ENCODE peak calls at places on chromosomes 16 and 17, in five cellular contexts. L is endothelial cell; Y is GM23248; Z is activated naive CD4-positive, alpha-beta T cell treated with anti-CD3 and anti-CD28 coated beads, Interleukin-2, amount 10 ng/mL, durations not matched to agents 7 days and 5 days; P is mucosa of gallbladder. U is an unnamed sample.

GRCh38 chr17:55768946-55769624 is 18.2 kb downstream of the PCTP start:
- DNase-seq in P (no peak), L (no peak), Z (no peak), Y (peak), U (no peak)

GRCh38 chr17:62704381-62704971 is 77.0 kb downstream of the MRC2 start:
- DNase-seq in Z (no peak), L (peak), P (no peak), Y (peak), U (no peak)

GRCh38 chr16:55052335-55053070 is 121.8 kb downstream of the IRX5 start:
- DNase-seq in Y (peak), Z (no peak), P (no peak), L (no peak), U (no peak)

GRCh38 chr17:68606451-68607307 is 5.5 kb upstream of the FAM20A start:
- DNase-seq in L (no peak), P (no peak), Y (no peak), Z (no peak), U (no peak)

GRCh38 chr17:75731086-75731715 is 9.9 kb downstream of the ITGB4 start:
- DNase-seq in P (no peak), L (no peak), Z (no peak), Y (no peak), U (no peak)

GRCh38 chr17:38667099-38667786 is 7.5 kb downstream of the EPOP start:
- DNase-seq in Z (peak), Y (peak), P (peak), L (peak), U (peak)

GRCh38 chr17:40699880-40700279 is 3.7 kb downstream of the KRT24 start:
- DNase-seq in P (no peak), Z (no peak), L (no peak), Y (no peak), U (no peak)

GRCh38 chr17:41456206-41456605 is 11.0 kb downstream of the KRT32 start:
- DNase-seq in L (no peak), Y (no peak), P (no peak), Z (no peak), U (no peak)

GRCh38 chr17:37698132-37698615 is 46.7 kb downstream of the HNF1B start:
- DNase-seq in P (no peak), Y (peak), L (no peak), Z (no peak), U (no peak)

GRCh38 chr17:81076097-81076754 is 41.3 kb downstream of the BAIAP2 start:
- DNase-seq in Z (no peak), L (no peak), P (no peak), Y (no peak), U (no peak)

GRCh38 chr17:45784293-45784582 is at the start of gene CRHR1:
- DNase-seq in Y (peak), P (no peak), L (peak), Z (no peak), U (no peak)

GRCh38 chr17:73586153-73586906 is 57.9 kb downstream of the SDK2 start:
- DNase-seq in P (no peak), Z (no peak), Y (peak), L (no peak), U (peak)

GRCh38 chr17:43940630-43941029 is 1.6 kb downstream of the PPY start:
- DNase-seq in P (no peak), Y (peak), Z (peak), L (peak), U (no peak)

GRCh38 chr17:70820276-70820675 is 650.9 kb downstream of the KCNJ2 start:
- DNase-seq in Y (peak), L (no peak), P (no peak), Z (no peak), U (no peak)

GRCh38 chr17:46822388-46822921 is 4.0 kb upstream of the WNT3 start:
- DNase-seq in P (no peak), Z (peak), L (no peak), Y (no peak), U (no peak)

GRCh38 chr17:61316633-61317032 is 83.0 kb upstream of the TBX2 start:
- DNase-seq in Z (no peak), L (no peak), P (no peak), Y (no peak), U (no peak)

GRCh38 chr16:10552998-10553491 is 27.4 kb downstream of the EMP2 start:
- DNase-seq in L (no peak), Y (no peak), P (peak), Z (peak), U (no peak)

GRCh38 chr17:43845772-43846171 is 1.2 kb upstream of the CD300LG start:
- DNase-seq in Z (no peak), Y (no peak), L (no peak), P (no peak), U (peak)

GRCh38 chr17:75685508-75685907 is 18.4 kb downstream of the SAP30BP start:
- DNase-seq in L (no peak), Z (no peak), P (no peak), Y (peak), U (no peak)

GRCh38 chr17:6070280-6070894 is at the start of gene WSCD1:
- DNase-seq in Y (peak), P (no peak), L (peak), Z (no peak), U (no peak)

GRCh38 chr17:63943745-63944144 is 11.6 kb upstream of the CD79B start:
- DNase-seq in Y (no peak), L (no peak), P (no peak), Z (no peak), U (no peak)

GRCh38 chr17:64420143-64420670 is 28.7 kb upstream of the MILR1 start:
- DNase-seq in Z (peak), L (peak), P (peak), Y (peak), U (no peak)

GRCh38 chr17:17994271-17994670 is 21.6 kb downstream of the DRC3 start:
- DNase-seq in Z (peak), L (peak), Y (peak), P (no peak), U (no peak)

GRCh38 chr16:52500963-52501362 is 46.0 kb downstream of the TOX3 start:
- DNase-seq in P (no peak), Y (no peak), Z (no peak), L (no peak), U (no peak)

GRCh38 chr16:88634141-88634993 is 4.0 kb upstream of the IL17C start:
- DNase-seq in Z (peak), Y (peak), L (peak), P (no peak), U (no peak)

GRCh38 chr17:20944014-20944905 is 98.6 kb downstream of the USP22 start:
- DNase-seq in L (peak), Y (no peak), P (peak), Z (peak), U (no peak)

GRCh38 chr17:75758131-75758905 is 6.7 kb downstream of the GALK1 start:
- DNase-seq in Z (no peak), P (no peak), L (no peak), Y (no peak), U (no peak)

GRCh38 chr17:41835800-41836549 is at the start of gene NT5C3B:
- DNase-seq in Z (peak), Y (peak), L (peak), P (peak), U (no peak)

U was measured in kidney epithelial cell.